ENCODE peak calls at places on chromosomes 12 and 14, in nine cellular contexts. One of them, this sample, is unnamed.

GRCh38 chr12:93116632-93117031 is 187.5 kb upstream of the EEA1 start:
- DNase-seq in body of pancreas: no peak
- DNase-seq in right lobe of liver: no peak
- DNase-seq in DND-41: no peak
- DNase-seq in neural progenitor cell: no peak
- DNase-seq in adrenal gland: no peak
- DNase-seq in esophagus squamous epithelium: no peak
- DNase-seq in vagina: no peak
- DNase-seq in lower lobe of right lung: peak; percentile 57
- DNase-seq in this sample: no peak

GRCh38 chr12:22255097-22255496 is 79.4 kb downstream of the ST8SIA1 start:
- DNase-seq in body of pancreas: no peak
- DNase-seq in right lobe of liver: no peak
- DNase-seq in DND-41: no peak
- DNase-seq in neural progenitor cell: peak; percentile 79
- DNase-seq in adrenal gland: no peak
- DNase-seq in esophagus squamous epithelium: no peak
- DNase-seq in vagina: no peak
- DNase-seq in lower lobe of right lung: no peak
- DNase-seq in this sample: peak; percentile 17

GRCh38 chr12:4586500-4586899 is 24.5 kb downstream of the DYRK4 start:
- DNase-seq in body of pancreas: no peak
- DNase-seq in right lobe of liver: no peak
- DNase-seq in DND-41: no peak
- DNase-seq in neural progenitor cell: no peak
- DNase-seq in adrenal gland: no peak
- DNase-seq in esophagus squamous epithelium: no peak
- DNase-seq in vagina: peak; percentile 16
- DNase-seq in lower lobe of right lung: no peak
- DNase-seq in this sample: no peak

GRCh38 chr14:23639891-23640523 is 3.8 kb downstream of the DHRS2 start:
- DNase-seq in body of pancreas: no peak
- DNase-seq in right lobe of liver: no peak
- DNase-seq in DND-41: no peak
- DNase-seq in neural progenitor cell: no peak
- DNase-seq in adrenal gland: no peak
- DNase-seq in esophagus squamous epithelium: no peak
- DNase-seq in vagina: no peak
- DNase-seq in lower lobe of right lung: no peak
- DNase-seq in this sample: no peak

GRCh38 chr14:59919582-59920377 is at the start of gene LRRC9:
- DNase-seq in body of pancreas: peak; percentile 75
- DNase-seq in right lobe of liver: peak; percentile 84
- DNase-seq in DND-41: peak; percentile 5
- DNase-seq in neural progenitor cell: peak; percentile 97
- DNase-seq in adrenal gland: peak; percentile 42
- DNase-seq in esophagus squamous epithelium: no peak
- DNase-seq in vagina: no peak
- DNase-seq in lower lobe of right lung: peak; percentile 58
- DNase-seq in this sample: peak; percentile 88

GRCh38 chr14:42994001-42994736 is 1387.5 kb downstream of the LRFN5 start:
- DNase-seq in body of pancreas: no peak
- DNase-seq in right lobe of liver: no peak
- DNase-seq in DND-41: no peak
- DNase-seq in neural progenitor cell: no peak
- DNase-seq in adrenal gland: no peak
- DNase-seq in esophagus squamous epithelium: no peak
- DNase-seq in vagina: no peak
- DNase-seq in lower lobe of right lung: no peak
- DNase-seq in this sample: no peak

GRCh38 chr14:79044894-79045624 is 874.9 kb downstream of the NRXN3 start:
- DNase-seq in body of pancreas: peak; percentile 9
- DNase-seq in right lobe of liver: no peak
- DNase-seq in DND-41: no peak
- DNase-seq in neural progenitor cell: peak; percentile 6
- DNase-seq in adrenal gland: peak; percentile 16
- DNase-seq in esophagus squamous epithelium: no peak
- DNase-seq in vagina: no peak
- DNase-seq in lower lobe of right lung: no peak
- DNase-seq in this sample: peak; percentile 12

GRCh38 chr12:71164166-71164876 is 6.5 kb upstream of the TSPAN8 start:
- DNase-seq in body of pancreas: no peak
- DNase-seq in right lobe of liver: no peak
- DNase-seq in DND-41: no peak
- DNase-seq in neural progenitor cell: no peak
- DNase-seq in adrenal gland: no peak
- DNase-seq in esophagus squamous epithelium: no peak
- DNase-seq in vagina: no peak
- DNase-seq in lower lobe of right lung: no peak
- DNase-seq in this sample: no peak

GRCh38 chr12:21852251-21852650 is 77.7 kb upstream of the KCNJ8 start:
- DNase-seq in body of pancreas: no peak
- DNase-seq in right lobe of liver: no peak
- DNase-seq in DND-41: no peak
- DNase-seq in neural progenitor cell: no peak
- DNase-seq in adrenal gland: no peak
- DNase-seq in esophagus squamous epithelium: no peak
- DNase-seq in vagina: no peak
- DNase-seq in lower lobe of right lung: no peak
- DNase-seq in this sample: no peak

GRCh38 chr14:65864993-65865392 is 452.5 kb downstream of the FUT8 start:
- DNase-seq in body of pancreas: no peak
- DNase-seq in right lobe of liver: no peak
- DNase-seq in DND-41: no peak
- DNase-seq in neural progenitor cell: no peak
- DNase-seq in adrenal gland: no peak
- DNase-seq in esophagus squamous epithelium: no peak
- DNase-seq in vagina: no peak
- DNase-seq in lower lobe of right lung: no peak
- DNase-seq in this sample: no peak

GRCh38 chr14:35534130-35534883 is at the start of gene INSM2:
- DNase-seq in body of pancreas: no peak
- DNase-seq in right lobe of liver: no peak
- DNase-seq in DND-41: no peak
- DNase-seq in neural progenitor cell: peak; percentile 25
- DNase-seq in adrenal gland: no peak
- DNase-seq in esophagus squamous epithelium: no peak
- DNase-seq in vagina: no peak
- DNase-seq in lower lobe of right lung: no peak
- DNase-seq in this sample: no peak

GRCh38 chr12:93378373-93379310 is 917 bp downstream of the NUDT4 start:
- DNase-seq in body of pancreas: peak; percentile 37
- DNase-seq in right lobe of liver: peak; percentile 59
- DNase-seq in DND-41: peak; percentile 71
- DNase-seq in neural progenitor cell: peak; percentile 67
- DNase-seq in adrenal gland: peak; percentile 39
- DNase-seq in esophagus squamous epithelium: no peak
- DNase-seq in vagina: no peak
- DNase-seq in lower lobe of right lung: peak; percentile 66
- DNase-seq in this sample: peak; percentile 74

GRCh38 chr14:18656627-18657026 is 55.7 kb downstream of the OR11H12 start:
- DNase-seq in body of pancreas: no peak
- DNase-seq in right lobe of liver: no peak
- DNase-seq in DND-41: no peak
- DNase-seq in neural progenitor cell: no peak
- DNase-seq in adrenal gland: no peak
- DNase-seq in esophagus squamous epithelium: no peak
- DNase-seq in vagina: no peak
- DNase-seq in lower lobe of right lung: no peak
- DNase-seq in this sample: no peak

GRCh38 chr12:106780010-106780625 is 5.6 kb downstream of the RIC8B start:
- DNase-seq in body of pancreas: no peak
- DNase-seq in right lobe of liver: no peak
- DNase-seq in DND-41: no peak
- DNase-seq in neural progenitor cell: no peak
- DNase-seq in adrenal gland: no peak
- DNase-seq in esophagus squamous epithelium: no peak
- DNase-seq in vagina: no peak
- DNase-seq in lower lobe of right lung: no peak
- DNase-seq in this sample: no peak

GRCh38 chr12:68675098-68675842 is 11.5 kb upstream of the NUP107 start:
- DNase-seq in body of pancreas: peak; percentile 34
- DNase-seq in right lobe of liver: no peak
- DNase-seq in DND-41: peak; percentile 65
- DNase-seq in neural progenitor cell: peak; percentile 30
- DNase-seq in adrenal gland: no peak
- DNase-seq in esophagus squamous epithelium: no peak
- DNase-seq in vagina: no peak
- DNase-seq in lower lobe of right lung: peak; percentile 54
- DNase-seq in this sample: no peak

GRCh38 chr12:85575115-85576096 is 260.8 kb downstream of the RASSF9 start:
- DNase-seq in body of pancreas: peak; percentile 61
- DNase-seq in right lobe of liver: no peak
- DNase-seq in DND-41: peak; percentile 20
- DNase-seq in neural progenitor cell: peak; percentile 74
- DNase-seq in adrenal gland: peak; percentile 47
- DNase-seq in esophagus squamous epithelium: no peak
- DNase-seq in vagina: no peak
- DNase-seq in lower lobe of right lung: no peak
- DNase-seq in this sample: peak; percentile 13

GRCh38 chr12:129665414-129665813 is 238.4 kb downstream of the TMEM132D start:
- DNase-seq in body of pancreas: no peak
- DNase-seq in right lobe of liver: no peak
- DNase-seq in DND-41: no peak
- DNase-seq in neural progenitor cell: no peak
- DNase-seq in adrenal gland: no peak
- DNase-seq in esophagus squamous epithelium: no peak
- DNase-seq in vagina: no peak
- DNase-seq in lower lobe of right lung: no peak
- DNase-seq in this sample: no peak

GRCh38 chr14:33556382-33557121 is 394.3 kb downstream of the EGLN3 start:
- DNase-seq in body of pancreas: no peak
- DNase-seq in right lobe of liver: no peak
- DNase-seq in DND-41: no peak
- DNase-seq in neural progenitor cell: no peak
- DNase-seq in adrenal gland: no peak
- DNase-seq in esophagus squamous epithelium: no peak
- DNase-seq in vagina: no peak
- DNase-seq in lower lobe of right lung: no peak
- DNase-seq in this sample: no peak

GRCh38 chr14:24189460-24189859 is 844 bp upstream of the IPO4 start:
- DNase-seq in body of pancreas: no peak
- DNase-seq in right lobe of liver: no peak
- DNase-seq in DND-41: no peak
- DNase-seq in neural progenitor cell: no peak
- DNase-seq in adrenal gland: no peak
- DNase-seq in esophagus squamous epithelium: no peak
- DNase-seq in vagina: no peak
- DNase-seq in lower lobe of right lung: no peak
- DNase-seq in this sample: no peak

GRCh38 chr14:71363961-71364360 is 456.7 kb downstream of the PCNX1 start:
- DNase-seq in body of pancreas: no peak
- DNase-seq in right lobe of liver: no peak
- DNase-seq in DND-41: no peak
- DNase-seq in neural progenitor cell: no peak
- DNase-seq in adrenal gland: no peak
- DNase-seq in esophagus squamous epithelium: no peak
- DNase-seq in vagina: no peak
- DNase-seq in lower lobe of right lung: no peak
- DNase-seq in this sample: no peak
- H3K4me3 ChIP-seq in body of pancreas: no peak overlapping the region
- H3K4me3 ChIP-seq in right lobe of liver: no peak overlapping the region
- H3K4me3 ChIP-seq in DND-41: no peak overlapping the region
- H3K4me3 ChIP-seq in neural progenitor cell: no peak overlapping the region
- H3K4me3 ChIP-seq in adrenal gland: no peak overlapping the region
- H3K4me3 ChIP-seq in esophagus squamous epithelium: no peak overlapping the region
- H3K4me3 ChIP-seq in vagina: no peak overlapping the region
- H3K4me3 ChIP-seq in lower lobe of right lung: no peak overlapping the region
- H3K4me3 ChIP-seq in this sample: no peak overlapping the region

GRCh38 chr14:50744242-50744641 is 76.1 kb upstream of the SAV1 start:
- DNase-seq in body of pancreas: no peak
- DNase-seq in right lobe of liver: no peak
- DNase-seq in DND-41: no peak
- DNase-seq in neural progenitor cell: no peak
- DNase-seq in adrenal gland: no peak
- DNase-seq in esophagus squamous epithelium: no peak
- DNase-seq in vagina: no peak
- DNase-seq in lower lobe of right lung: no peak
- DNase-seq in this sample: no peak
- H3K36me3 ChIP-seq in body of pancreas: peaks cover 2% of the 10 kb centered on the region
- H3K36me3 ChIP-seq in right lobe of liver: no peaks in the 10 kb centered on the region
- H3K36me3 ChIP-seq in DND-41: peaks cover 77% of the 10 kb centered on the region
- H3K36me3 ChIP-seq in neural progenitor cell: peaks cover 7% of the 10 kb centered on the region
- H3K36me3 ChIP-seq in adrenal gland: no peaks in the 10 kb centered on the region
- H3K36me3 ChIP-seq in esophagus squamous epithelium: no peaks in the 10 kb centered on the region
- H3K36me3 ChIP-seq in vagina: peaks cover 29% of the 10 kb centered on the region
- H3K36me3 ChIP-seq in lower lobe of right lung: peaks cover 64% of the 10 kb centered on the region
- H3K36me3 ChIP-seq in this sample: no peaks in the 10 kb centered on the region

GRCh38 chr14:47744155-47744554 is 68.8 kb upstream of the MDGA2 start:
- DNase-seq in body of pancreas: no peak
- DNase-seq in right lobe of liver: no peak
- DNase-seq in DND-41: no peak
- DNase-seq in neural progenitor cell: no peak
- DNase-seq in adrenal gland: no peak
- DNase-seq in esophagus squamous epithelium: no peak
- DNase-seq in vagina: no peak
- DNase-seq in lower lobe of right lung: no peak
- DNase-seq in this sample: no peak
- H3K4me3 ChIP-seq in body of pancreas: no peak overlapping the region
- H3K4me3 ChIP-seq in right lobe of liver: no peak overlapping the region
- H3K4me3 ChIP-seq in DND-41: no peak overlapping the region
- H3K4me3 ChIP-seq in neural progenitor cell: no peak overlapping the region
- H3K4me3 ChIP-seq in adrenal gland: no peak overlapping the region
- H3K4me3 ChIP-seq in esophagus squamous epithelium: no peak overlapping the region
- H3K4me3 ChIP-seq in vagina: no peak overlapping the region
- H3K4me3 ChIP-seq in lower lobe of right lung: no peak overlapping the region
- H3K4me3 ChIP-seq in this sample: no peak overlapping the region

GRCh38 chr12:56346663-56347062 is 8.0 kb downstream of the IL23A start:
- DNase-seq in body of pancreas: no peak
- DNase-seq in right lobe of liver: no peak
- DNase-seq in DND-41: no peak
- DNase-seq in neural progenitor cell: no peak
- DNase-seq in adrenal gland: no peak
- DNase-seq in esophagus squamous epithelium: no peak
- DNase-seq in vagina: no peak
- DNase-seq in lower lobe of right lung: no peak
- DNase-seq in this sample: peak; percentile 39

GRCh38 chr12:56348776-56349175 is 10.1 kb downstream of the IL23A start:
- DNase-seq in body of pancreas: no peak
- DNase-seq in right lobe of liver: no peak
- DNase-seq in DND-41: no peak
- DNase-seq in neural progenitor cell: no peak
- DNase-seq in adrenal gland: no peak
- DNase-seq in esophagus squamous epithelium: no peak
- DNase-seq in vagina: no peak
- DNase-seq in lower lobe of right lung: no peak
- DNase-seq in this sample: no peak

GRCh38 chr12:56351325-56351724 is 8.6 kb downstream of the STAT2 start:
- DNase-seq in body of pancreas: no peak
- DNase-seq in right lobe of liver: no peak
- DNase-seq in DND-41: no peak
- DNase-seq in neural progenitor cell: no peak
- DNase-seq in adrenal gland: no peak
- DNase-seq in esophagus squamous epithelium: no peak
- DNase-seq in vagina: no peak
- DNase-seq in lower lobe of right lung: no peak
- DNase-seq in this sample: no peak

GRCh38 chr12:56350662-56351061 is 9.2 kb downstream of the STAT2 start:
- DNase-seq in body of pancreas: no peak
- DNase-seq in right lobe of liver: no peak
- DNase-seq in DND-41: no peak
- DNase-seq in neural progenitor cell: no peak
- DNase-seq in adrenal gland: no peak
- DNase-seq in esophagus squamous epithelium: no peak
- DNase-seq in vagina: no peak
- DNase-seq in lower lobe of right lung: no peak
- DNase-seq in this sample: no peak
- H3K36me3 ChIP-seq in body of pancreas: peaks cover 67% of the 10 kb centered on the region
- H3K36me3 ChIP-seq in right lobe of liver: peaks cover 96% of the 10 kb centered on the region
- H3K36me3 ChIP-seq in DND-41: peaks cover 76% of the 10 kb centered on the region
- H3K36me3 ChIP-seq in neural progenitor cell: peaks cover 5% of the 10 kb centered on the region
- H3K36me3 ChIP-seq in adrenal gland: no peaks in the 10 kb centered on the region
- H3K36me3 ChIP-seq in esophagus squamous epithelium: peaks cover 43% of the 10 kb centered on the region
- H3K36me3 ChIP-seq in vagina: peaks cover 97% of the 10 kb centered on the region
- H3K36me3 ChIP-seq in lower lobe of right lung: peaks cover 100% of the 10 kb centered on the region
- H3K36me3 ChIP-seq in this sample: peaks cover 47% of the 10 kb centered on the region

This sample was measured in H7.